ENCODE peak calls at places on chromosomes 3 and 15, in six cellular contexts. B, E, Z, M, A and P are unnamed samples.

GRCh38 chr3:194046995-194047681 is 88.8 kb upstream of the HES1 start:
- DNase-seq in M (peak), Z (no peak), E (no peak), B (peak), A (peak), P (no peak)

GRCh38 chr3:111690242-111690641 is 95.1 kb upstream of the ZBED2 start:
- DNase-seq in Z (no peak), M (no peak), A (no peak), E (no peak), B (no peak), P (no peak)

GRCh38 chr15:72398648-72399047 is 543 bp downstream of the TMEM202 start:
- DNase-seq in A (no peak), M (no peak), B (no peak), E (peak), Z (no peak), P (no peak)

GRCh38 chr3:2452249-2452648 is 353.6 kb downstream of the CNTN4 start:
- DNase-seq in A (no peak), M (no peak), Z (no peak), B (no peak), E (no peak), P (no peak)

GRCh38 chr3:195407511-195408409 is 35.1 kb downstream of the ACAP2 start:
- DNase-seq in A (no peak), M (no peak), E (no peak), Z (no peak), B (no peak), P (peak)

GRCh38 chr3:71380096-71380495 is 203.4 kb downstream of the FOXP1 start:
- DNase-seq in A (no peak), Z (peak), B (no peak), M (no peak), E (peak), P (peak)

GRCh38 chr3:167740961-167741587 is 5.6 kb downstream of the SERPINI1 start:
- DNase-seq in Z (peak), M (no peak), E (peak), A (no peak), B (no peak), P (peak)

GRCh38 chr3:79258479-79258878 is 509.3 kb downstream of the ROBO1 start:
- DNase-seq in B (no peak), A (no peak), Z (no peak), E (no peak), M (no peak), P (no peak)

GRCh38 chr15:67923647-67923971 is 83.8 kb upstream of the RNU6-1 start:
- DNase-seq in B (no peak), E (no peak), A (no peak), Z (no peak), M (no peak), P (no peak)

GRCh38 chr3:111989061-111989678 is 9.6 kb upstream of the TAGLN3 start:
- DNase-seq in Z (peak), M (no peak), A (no peak), B (no peak), E (peak), P (peak)

GRCh38 chr3:89145995-89146394 is 38.6 kb downstream of the EPHA3 start:
- DNase-seq in M (no peak), B (no peak), Z (peak), A (no peak), E (peak), P (no peak)

GRCh38 chr15:35540885-35541284 is 5.1 kb downstream of the DPH6 start:
- DNase-seq in B (no peak), A (no peak), E (no peak), Z (no peak), M (no peak), P (no peak)

GRCh38 chr15:68510558-68510957 is 68.2 kb upstream of the CORO2B start:
- DNase-seq in A (no peak), M (no peak), E (no peak), B (no peak), Z (no peak), P (no peak)

GRCh38 chr15:45133561-45133920 is 3.7 kb downstream of the DUOX1 start:
- DNase-seq in B (no peak), Z (no peak), M (no peak), A (no peak), E (no peak), P (no peak)

GRCh38 chr3:66082679-66083078 is 44.0 kb upstream of the MAGI1 start:
- DNase-seq in M (no peak), E (no peak), Z (no peak), A (no peak), B (no peak), P (no peak)

GRCh38 chr15:67137319-67137718 is 71.9 kb downstream of the SMAD3 start:
- DNase-seq in M (no peak), A (no peak), E (no peak), B (no peak), Z (no peak), P (no peak)

GRCh38 chr15:85725019-85725418 is 69.7 kb downstream of the KLHL25 start:
- DNase-seq in B (no peak), Z (no peak), M (no peak), E (no peak), A (no peak), P (no peak)

GRCh38 chr3:184289426-184289938 is 9.6 kb upstream of the PSMD2 start:
- DNase-seq in B (peak), A (peak), M (peak), E (no peak), Z (peak), P (peak)

GRCh38 chr3:153404157-153404556 is 242.1 kb downstream of the RAP2B start:
- DNase-seq in A (no peak), Z (no peak), E (no peak), B (no peak), M (no peak), P (no peak)

GRCh38 chr3:148955544-148956346 is 35.6 kb upstream of the GYG1 start:
- DNase-seq in M (peak), B (peak), Z (peak), E (peak), A (no peak), P (peak)

GRCh38 chr3:49750056-49750455 is 26.3 kb upstream of the GMPPB start:
- DNase-seq in Z (no peak), B (no peak), A (no peak), M (no peak), E (peak), P (no peak)

GRCh38 chr3:142947799-142948575 is 15.5 kb downstream of the PAQR9 start:
- DNase-seq in Z (no peak), E (no peak), B (no peak), A (no peak), M (no peak), P (no peak)
- H3K4me3 ChIP-seq in Z (no peak), E (no peak), B (no peak), A (no peak), M (no peak), P (no peak)

GRCh38 chr3:152330565-152330964 is 61.8 kb downstream of the MBNL1 start:
- DNase-seq in E (no peak), A (no peak), Z (no peak), M (no peak), B (no peak), P (no peak)

GRCh38 chr3:152331975-152332374 is 63.2 kb downstream of the MBNL1 start:
- DNase-seq in B (no peak), E (no peak), M (no peak), Z (peak), A (no peak), P (no peak)

GRCh38 chr3:152331018-152331541 is 62.4 kb downstream of the MBNL1 start:
- DNase-seq in Z (peak), B (no peak), A (no peak), E (peak), M (no peak), P (no peak)

GRCh38 chr3:152325136-152325535 is 56.4 kb downstream of the MBNL1 start:
- DNase-seq in E (no peak), M (no peak), Z (no peak), B (no peak), A (no peak), P (no peak)

GRCh38 chr3:152328841-152329240 is 60.1 kb downstream of the MBNL1 start:
- DNase-seq in Z (peak), A (no peak), B (no peak), M (no peak), E (peak), P (no peak)
- H3K27ac ChIP-seq in Z (peak), A (peak), B (peak), M (peak), E (peak), P (peak)

GRCh38 chr3:69092030-69092513 is 7.3 kb downstream of the ARL6IP5 start:
- DNase-seq in Z (no peak), A (no peak), M (no peak), B (no peak), E (no peak), P (peak)

GRCh38 chr3:69090021-69090420 is 5.3 kb downstream of the ARL6IP5 start:
- DNase-seq in E (no peak), M (no peak), A (no peak), Z (no peak), B (no peak), P (no peak)

GRCh38 chr3:69088033-69088432 is 3.3 kb downstream of the ARL6IP5 start:
- DNase-seq in A (no peak), M (no peak), E (no peak), B (no peak), Z (peak), P (no peak)

GRCh38 chr3:69094467-69095205 is 9.9 kb downstream of the ARL6IP5 start:
- DNase-seq in M (no peak), Z (no peak), B (no peak), E (no peak), A (no peak), P (no peak)

GRCh38 chr3:69091389-69092029 is 6.8 kb downstream of the ARL6IP5 start:
- DNase-seq in Z (no peak), A (no peak), B (no peak), M (no peak), E (no peak), P (peak)
- H3K4me3 ChIP-seq in Z (no peak), A (peak), B (no peak), M (no peak), E (no peak), P (peak)

GRCh38 chr15:65377105-65377975 is 462 bp downstream of the IGDCC3 start:
- DNase-seq in Z (peak), A (no peak), E (no peak), M (no peak), B (no peak), P (no peak)

GRCh38 chr15:65377976-65378366 is at the start of gene IGDCC3:
- DNase-seq in Z (no peak), A (no peak), M (no peak), B (no peak), E (peak), P (no peak)

GRCh38 chr15:65374831-65375401 is 2.9 kb downstream of the IGDCC3 start:
- DNase-seq in B (no peak), Z (no peak), A (no peak), M (no peak), E (no peak), P (no peak)

GRCh38 chr15:65375871-65376552 is 1.8 kb downstream of the IGDCC3 start:
- DNase-seq in E (no peak), Z (no peak), A (no peak), M (no peak), B (no peak), P (no peak)

GRCh38 chr15:65376767-65377104 is 1.1 kb downstream of the IGDCC3 start:
- DNase-seq in A (no peak), B (no peak), Z (no peak), E (no peak), M (no peak), P (no peak)
- H3K27ac ChIP-seq in A (no peak), B (no peak), Z (peak), E (peak), M (no peak), P (no peak)